ENCODE peak calls at places on chromosomes 5 and 9, in ten cellular contexts. V is HT1080; H is midbrain; W is stimulated activated CD4-positive, alpha-beta T cell treated with anti-CD3 and anti-CD28 coated beads, Interleukin-15, amount 100 ng/mL, for 24 hours; N is germinal center; E is activated CD4-positive, alpha-beta T cell treated with anti-CD3 and anti-CD28 coated beads for 4 hours; O is AG20443; R is left ventricle myocardium superior; C is AG10803; T is effector memory CD8-positive, alpha-beta T cell. K is an unnamed sample.

GRCh38 chr5:14582797-14583137 is 1.2 kb downstream of the OTULINL start:
- DNase-seq in V (no peak), H (no peak), W (no peak), N (no peak), E (no peak), O (no peak), R (peak), C (no peak), T (no peak), K (no peak)

GRCh38 chr5:138469540-138470321 is 4.5 kb downstream of the EGR1 start:
- DNase-seq in V (no peak), H (no peak), W (no peak), N (no peak), E (peak), O (peak), R (no peak), C (peak), T (no peak), K (peak)

GRCh38 chr9:79912641-79913040 is 340.9 kb downstream of the TLE4 start:
- DNase-seq in V (no peak), H (no peak), W (no peak), N (no peak), E (no peak), O (peak), R (no peak), C (peak), T (no peak), K (no peak)

GRCh38 chr5:54257366-54258118 is 52.8 kb downstream of the ARL15 start:
- DNase-seq in V (no peak), H (no peak), W (no peak), N (no peak), E (no peak), O (no peak), R (no peak), C (peak), T (no peak), K (no peak)

GRCh38 chr9:127418037-127418471 is 6.1 kb upstream of the ZNF79 start:
- DNase-seq in V (no peak), H (no peak), W (peak), N (peak), E (peak), O (no peak), R (no peak), C (no peak), T (peak), K (no peak)

GRCh38 chr5:180785151-180785781 is 17.3 kb downstream of the MGAT1 start:
- DNase-seq in V (no peak), H (no peak), W (no peak), N (no peak), E (no peak), O (peak), R (no peak), C (peak), T (no peak), K (peak)

GRCh38 chr9:125989090-125989501 is 241.9 kb downstream of the PBX3 start:
- DNase-seq in V (no peak), H (no peak), W (no peak), N (no peak), E (no peak), O (no peak), R (no peak), C (no peak), T (no peak), K (no peak)

GRCh38 chr9:75108571-75108970 is 20.3 kb downstream of the OSTF1 start:
- DNase-seq in V (no peak), H (no peak), W (no peak), N (no peak), E (no peak), O (peak), R (peak), C (peak), T (no peak), K (no peak)

GRCh38 chr5:119329701-119330100 is 26.1 kb upstream of the TNFAIP8 start:
- DNase-seq in V (no peak), H (no peak), W (no peak), N (no peak), E (no peak), O (no peak), R (no peak), C (no peak), T (no peak), K (no peak)

K was measured in amniotic stem cell.